ENCODE peak calls at places on chromosome 13, in six cellular contexts. K is effector memory CD4-positive, alpha-beta T cell; G is lower lobe of right lung; A is CD8-positive, alpha-beta memory T cell; Q is psoas muscle; M is left ventricle myocardium inferior. S is an unnamed sample. For H3K4me1, the result is how much of the 10 kb centered on the place peaks cover.

GRCh38 chr13:44735806-44736205 is 159.7 kb upstream of the TSC22D1 start:
- DNase-seq in A (no peak), Q (no peak), M (no peak), K (no peak), G (no peak), S (no peak)

GRCh38 chr13:95002968-95003813 is 290.8 kb upstream of the SOX21 start:
- DNase-seq in Q (no peak), M (no peak), K (no peak), G (no peak), A (no peak), S (no peak)

GRCh38 chr13:43030548-43030947 is 7.2 kb downstream of the DNAJC15 start:
- DNase-seq in A (no peak), K (no peak), Q (no peak), M (no peak), G (no peak), S (no peak)

GRCh38 chr13:62294210-62294609 is 878.6 kb upstream of the PCDH20 start:
- DNase-seq in K (no peak), A (no peak), M (no peak), Q (no peak), G (no peak), S (no peak)

GRCh38 chr13:73417012-73417615 is 358.3 kb downstream of the KLF5 start:
- DNase-seq in G (no peak), M (no peak), A (no peak), Q (no peak), K (no peak), S (no peak)

GRCh38 chr13:36848228-36848982 is 29.4 kb downstream of the RFXAP start:
- DNase-seq in M (no peak), G (no peak), Q (no peak), K (no peak), A (no peak), S (no peak)

GRCh38 chr13:102609696-102610095 is 12.9 kb downstream of the TPP2 start:
- DNase-seq in K (no peak), G (no peak), A (no peak), Q (no peak), M (no peak), S (no peak)

GRCh38 chr13:53873558-53873957 is 844.9 kb downstream of the OLFM4 start:
- DNase-seq in M (no peak), K (no peak), A (no peak), G (no peak), Q (no peak), S (no peak)

GRCh38 chr13:23140492-23140891 is 40.3 kb upstream of the SGCG start:
- DNase-seq in K (no peak), M (no peak), A (no peak), Q (no peak), G (no peak), S (no peak)

GRCh38 chr13:28320209-28320608 is 174.7 kb downstream of the FLT1 start:
- DNase-seq in Q (no peak), A (no peak), K (no peak), M (no peak), G (no peak), S (no peak)

GRCh38 chr13:60094385-60095088 is 69.2 kb downstream of the DIAPH3 start:
- DNase-seq in A (no peak), Q (no peak), M (no peak), G (no peak), K (no peak), S (no peak)

GRCh38 chr13:27622102-27622820 is 569 bp downstream of the POLR1D start:
- DNase-seq in K (no peak), M (no peak), G (no peak), Q (no peak), A (peak), S (no peak)

GRCh38 chr13:86193281-86193680 is 394.1 kb upstream of the SLITRK6 start:
- DNase-seq in M (no peak), Q (no peak), G (no peak), A (no peak), K (no peak), S (no peak)

GRCh38 chr13:97004886-97005285 is 10.6 kb upstream of the OXGR1 start:
- DNase-seq in M (no peak), A (no peak), G (no peak), Q (no peak), K (no peak), S (no peak)

GRCh38 chr13:26977541-26977940 is 194.1 kb downstream of the USP12 start:
- DNase-seq in M (no peak), K (no peak), A (no peak), Q (no peak), G (no peak), S (no peak)

GRCh38 chr13:97125051-97125809 is 96.9 kb upstream of the MBNL2 start:
- DNase-seq in A (no peak), K (no peak), M (no peak), G (no peak), Q (peak), S (no peak)

GRCh38 chr13:51935326-51936171 is 73.8 kb downstream of the CCDC70 start:
- DNase-seq in A (no peak), G (no peak), M (no peak), Q (no peak), K (no peak), S (no peak)

GRCh38 chr13:82571653-82572052 is 1310.6 kb downstream of the SLITRK1 start:
- DNase-seq in K (no peak), M (no peak), Q (no peak), A (no peak), G (no peak), S (no peak)

GRCh38 chr13:49302222-49302621 is 54.5 kb downstream of the CDADC1 start:
- DNase-seq in A (no peak), M (no peak), Q (no peak), G (no peak), K (no peak), S (no peak)

GRCh38 chr13:44184740-44185139 is 188.9 kb upstream of the SERP2 start:
- DNase-seq in A (no peak), K (no peak), M (no peak), Q (no peak), G (no peak), S (no peak)

GRCh38 chr13:114285166-114285808 is 3.9 kb downstream of the UPF3A start:
- DNase-seq in M (no peak), Q (no peak), A (no peak), K (no peak), G (no peak), S (no peak)

GRCh38 chr13:64154514-64154913 is 2738.9 kb upstream of the PCDH20 start:
- DNase-seq in K (no peak), G (no peak), Q (no peak), M (no peak), A (no peak), S (no peak)

GRCh38 chr13:26619321-26619720 is 61.8 kb downstream of the WASF3 start:
- DNase-seq in M (no peak), Q (no peak), G (no peak), A (no peak), K (no peak), S (no peak)

GRCh38 chr13:21478881-21479808 is 20.0 kb upstream of the ZDHHC20 start:
- DNase-seq in Q (no peak), A (peak), G (no peak), K (peak), M (no peak), S (no peak)

GRCh38 chr13:108003626-108004025 is 211.7 kb downstream of the LIG4 start:
- DNase-seq in M (no peak), A (no peak), K (no peak), G (no peak), Q (no peak), S (no peak)

GRCh38 chr13:44660050-44660449 is 83.9 kb upstream of the TSC22D1 start:
- DNase-seq in A (no peak), Q (no peak), K (no peak), M (no peak), G (no peak), S (no peak)

GRCh38 chr13:76976488-76976887 is 15.4 kb upstream of the CLN5 start:
- DNase-seq in K (no peak), Q (no peak), G (no peak), M (no peak), A (no peak), S (no peak)

GRCh38 chr13:79405501-79405830 is 589 bp downstream of the RBM26 start:
- DNase-seq in A (no peak), G (no peak), Q (no peak), M (no peak), K (no peak), S (no peak)

GRCh38 chr13:51342706-51343105 is 3.2 kb downstream of the SERPINE3 start:
- DNase-seq in M (no peak), K (no peak), Q (no peak), A (no peak), G (no peak), S (no peak)

GRCh38 chr13:101875717-101876393 is 423.4 kb downstream of the ITGBL1 start:
- DNase-seq in K (no peak), Q (no peak), A (no peak), G (no peak), M (no peak), S (peak)

GRCh38 chr13:93262729-93263128 is 36.1 kb downstream of the GPC6 start:
- DNase-seq in A (no peak), M (no peak), G (no peak), K (no peak), Q (no peak), S (no peak)

GRCh38 chr13:45381196-45381595 is 37.0 kb downstream of the SLC25A30 start:
- DNase-seq in K (no peak), M (no peak), G (no peak), A (peak), Q (no peak), S (no peak)

GRCh38 chr13:20525144-20525600 is 485 bp downstream of the CRYL1 start:
- DNase-seq in M (peak), K (peak), A (peak), G (peak), Q (peak), S (peak)

GRCh38 chr13:27403727-27404385 is 20.6 kb upstream of the GTF3A start:
- DNase-seq in K (no peak), M (no peak), A (no peak), Q (no peak), G (no peak), S (peak)

GRCh38 chr13:113493315-113493951 is 2.9 kb upstream of the DCUN1D2 start:
- DNase-seq in A (no peak), M (no peak), K (no peak), G (no peak), Q (no peak), S (no peak)

GRCh38 chr13:26423634-26424033 is 133.8 kb upstream of the WASF3 start:
- DNase-seq in Q (peak), K (no peak), G (no peak), M (peak), A (no peak), S (no peak)

GRCh38 chr13:43107780-43108179 is 84.4 kb downstream of the DNAJC15 start:
- DNase-seq in M (no peak), G (no peak), K (no peak), A (no peak), Q (no peak), S (no peak)

GRCh38 chr13:100491164-100491847 is 97.3 kb downstream of the GGACT start:
- DNase-seq in M (peak), A (no peak), Q (peak), K (no peak), G (no peak), S (no peak)

GRCh38 chr13:66895780-66896179 is 334.4 kb downstream of the PCDH9 start:
- DNase-seq in K (no peak), Q (no peak), A (no peak), M (no peak), G (no peak), S (no peak)

DNA sequence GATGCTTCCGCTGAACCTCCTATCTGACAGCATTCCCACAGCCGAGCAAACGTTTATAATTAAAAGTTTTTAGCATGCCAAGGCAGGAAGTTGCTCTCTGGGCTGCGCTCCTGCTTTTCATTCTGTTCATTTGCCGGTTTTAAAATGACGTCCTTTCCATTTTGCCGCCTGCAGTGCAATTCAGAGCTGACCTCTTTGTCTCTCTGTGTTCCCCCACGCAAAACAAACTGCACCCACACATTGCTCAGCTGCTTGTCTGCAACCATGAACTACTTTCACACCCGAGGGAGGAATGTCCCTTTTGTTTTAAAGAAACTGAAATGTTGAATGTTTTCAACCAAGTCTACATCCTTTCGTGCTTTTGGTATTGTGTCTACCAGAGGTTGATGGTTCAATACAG is 416.5 kb downstream of the EFNB2 start:
- DNase-seq in K (no peak), A (no peak), M (no peak), Q (no peak), G (no peak), S (no peak)
- H3K4me1 ChIP-seq in K (under half), A (under half), M (under half), Q (under half), G (under half), S (under half)

GRCh38 chr13:109397285-109397684 is 389.1 kb downstream of the IRS2 start:
- DNase-seq in G (no peak), K (no peak), Q (no peak), M (no peak), A (no peak), S (no peak)
- H3K4me1 ChIP-seq in G (under half), K (under half), Q (under half), M (under half), A (under half), S (half or more)

GRCh38 chr13:47680752-47681151 is 320.3 kb downstream of the SUCLA2 start:
- DNase-seq in A (no peak), G (no peak), K (no peak), Q (no peak), M (no peak), S (no peak)

GRCh38 chr13:47672982-47673670 is 327.9 kb downstream of the SUCLA2 start:
- DNase-seq in A (no peak), M (no peak), K (no peak), Q (no peak), G (no peak), S (no peak)

GRCh38 chr13:47679391-47679790 is 321.7 kb downstream of the SUCLA2 start:
- DNase-seq in G (no peak), A (no peak), M (no peak), Q (no peak), K (no peak), S (no peak)

GRCh38 chr13:47675871-47676270 is 325.2 kb downstream of the SUCLA2 start:
- DNase-seq in K (no peak), Q (no peak), A (no peak), M (no peak), G (no peak), S (no peak)

GRCh38 chr13:47678201-47678963 is 322.7 kb downstream of the SUCLA2 start:
- DNase-seq in A (no peak), Q (no peak), G (no peak), M (no peak), K (no peak), S (no peak)
- H3K4me1 ChIP-seq in A (under half), Q (under half), G (under half), M (under half), K (under half), S (under half)

DNA sequence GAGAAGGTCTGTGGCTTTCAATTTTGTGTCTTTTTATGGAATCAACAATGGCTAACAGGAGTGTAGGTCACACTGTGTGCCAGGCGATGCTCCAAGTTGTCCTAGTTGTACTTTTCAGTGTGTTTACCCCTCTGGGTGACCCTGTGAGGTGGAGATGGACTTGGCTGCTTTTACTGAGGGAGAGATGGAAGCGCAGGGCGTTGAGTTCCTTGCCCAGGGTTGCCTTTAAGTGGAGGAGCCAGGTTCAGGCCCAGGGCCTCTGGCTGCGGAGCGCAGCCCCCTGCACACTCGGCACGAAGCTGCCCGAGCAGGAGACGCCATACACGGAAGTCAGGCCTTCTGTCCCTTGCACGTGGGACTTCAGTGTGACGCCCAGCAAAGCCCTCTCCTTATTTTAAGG is 112.8 kb downstream of the RAB20 start:
- DNase-seq in K (no peak), Q (no peak), M (no peak), A (no peak), G (no peak), S (no peak)
- H3K4me1 ChIP-seq in K (under half), Q (under half), M (under half), A (under half), G (under half), S (under half)

GRCh38 chr13:99269627-99270252 is 11.6 kb upstream of the GPR18 start:
- DNase-seq in A (no peak), G (no peak), Q (no peak), K (no peak), M (no peak), S (no peak)
- H3K4me1 ChIP-seq in A (half or more), G (under half), Q (under half), K (under half), M (under half), S (under half)

GRCh38 chr13:40969169-40969901 is 49.8 kb downstream of the ELF1 start:
- DNase-seq in A (no peak), M (no peak), K (peak), G (no peak), Q (no peak), S (no peak)

GRCh38 chr13:40968416-40969000 is 50.6 kb downstream of the ELF1 start:
- DNase-seq in G (no peak), M (no peak), A (no peak), Q (no peak), K (no peak), S (no peak)

GRCh38 chr13:40971321-40971720 is 47.8 kb downstream of the ELF1 start:
- DNase-seq in K (no peak), Q (no peak), G (no peak), A (no peak), M (no peak), S (no peak)

GRCh38 chr13:40973409-40973808 is 45.7 kb downstream of the ELF1 start:
- DNase-seq in Q (no peak), G (no peak), A (no peak), K (no peak), M (no peak), S (no peak)

GRCh38 chr13:40970803-40971202 is 48.3 kb downstream of the ELF1 start:
- DNase-seq in K (no peak), A (no peak), M (no peak), G (no peak), Q (no peak), S (no peak)
- H3K4me1 ChIP-seq in K (half or more), A (half or more), M (half or more), G (half or more), Q (half or more), S (under half)

GRCh38 chr13:24627864-24628418 is 52.3 kb upstream of the ATP12A start:
- DNase-seq in K (no peak), G (no peak), A (no peak), M (no peak), Q (no peak), S (no peak)
- H3K4me1 ChIP-seq in K (under half), G (under half), A (under half), M (under half), Q (under half), S (under half)

GRCh38 chr13:40475617-40476016 is 190.8 kb downstream of the FOXO1 start:
- DNase-seq in A (no peak), M (no peak), K (no peak), G (no peak), Q (no peak), S (no peak)
- H3K4me1 ChIP-seq in A (under half), M (half or more), K (under half), G (under half), Q (under half), S (under half)